ENCODE peak calls at places on chromosome 1, in five cellular contexts. S is NB4, A is IMR-90, E is psoas muscle, P is AG08395. Y is an unnamed sample.

GRCh38 chr1:170219163-170219562 is 73.4 kb downstream of the NTMT2 start:
- DNase-seq in S (no peak), A (no peak), E (no peak), P (no peak), Y (no peak)

GRCh38 chr1:39825432-39825941 is 36.8 kb upstream of the BMP8B start:
- DNase-seq in S (no peak), E (no peak), A (no peak), P (no peak), Y (no peak)

GRCh38 chr1:8937701-8938100 is 8.0 kb upstream of the CA6 start:
- DNase-seq in P (no peak), E (no peak), A (no peak), S (no peak), Y (no peak)

GRCh38 chr1:8510041-8510823 is 192.3 kb downstream of the SLC45A1 start:
- DNase-seq in E (no peak), P (peak; percentile 78), A (peak; percentile 88), S (no peak), Y (peak; percentile 65)

GRCh38 chr1:162010175-162010506 is 13.5 kb downstream of the OLFML2B start:
- DNase-seq in A (no peak), P (no peak), S (no peak), E (no peak), Y (no peak)

GRCh38 chr1:33519240-33519884 is 46.9 kb downstream of the ZSCAN20 start:
- DNase-seq in E (no peak), P (no peak), S (peak; percentile 3), A (no peak), Y (no peak)

GRCh38 chr1:214416417-214417212 is 134.8 kb downstream of the PTPN14 start:
- DNase-seq in P (peak; percentile 47), S (no peak), A (peak; percentile 80), E (no peak), Y (no peak)

GRCh38 chr1:67522001-67522441 is 91.8 kb upstream of the SERBP1 start:
- DNase-seq in A (no peak), E (no peak), S (no peak), P (no peak), Y (no peak)

GRCh38 chr1:186511761-186512637 is 51.1 kb upstream of the PDC start:
- DNase-seq in A (peak; percentile 48), P (no peak), E (no peak), S (peak; percentile 21), Y (no peak)

GRCh38 chr1:173224280-173224886 is 17.3 kb upstream of the TNFSF4 start:
- DNase-seq in E (no peak), A (peak; percentile 28), S (no peak), P (peak; percentile 24), Y (no peak)